ENCODE peak calls at places on chromosomes 2 and 18, in ten cellular contexts. R is GM20000; T is activated T-helper 1 cell treated with anti-CD3 and anti-CD28 coated beads, Interleukin-12 subunit alpha, Interleukin-12 subunit beta, Interleukin-2, Interleukin-4 antibody, amounts not matched to agents 30 ng/mL and 10 ng/mL and 1 ng/mL, durations not matched to agents 14 hours and 24 hours and 36 hours; P is T-cell; E is occipital lobe; C is B cell; H is activated naive CD8-positive, alpha-beta T cell treated with anti-CD3 and anti-CD28 coated beads, Interleukin-2, amount 10 ng/mL, durations not matched to agents 7 days and 5 days; N is T-helper 9 cell; X is DMS53; F is AML-193. S is an unnamed sample.

GRCh38 chr2:86704482-86704971 is 15.6 kb upstream of the RMND5A start:
- DNase-seq in H (no peak), C (no peak), T (no peak), R (no peak), E (peak), X (peak), N (no peak), F (no peak), P (no peak), S (peak)

GRCh38 chr2:19068206-19068605 is 290.2 kb downstream of the OSR1 start:
- DNase-seq in R (no peak), C (no peak), P (no peak), F (no peak), X (no peak), E (no peak), H (no peak), N (no peak), T (no peak), S (no peak)

GRCh38 chr2:174765576-174765975 is 1.3 kb upstream of the CHRNA1 start:
- DNase-seq in C (no peak), E (no peak), P (no peak), N (no peak), R (no peak), F (no peak), T (no peak), H (no peak), X (no peak), S (no peak)

GRCh38 chr18:31943895-31944816 is 1.2 kb upstream of the TRAPPC8 start:
- DNase-seq in N (no peak), P (no peak), F (no peak), E (no peak), T (no peak), X (no peak), R (no peak), C (no peak), H (no peak), S (no peak)

GRCh38 chr2:36482576-36483214 is 115.3 kb downstream of the FEZ2 start:
- DNase-seq in H (no peak), T (no peak), C (no peak), P (no peak), N (no peak), X (peak), E (no peak), F (no peak), R (no peak), S (no peak)

GRCh38 chr2:148927010-148927409 is 52.0 kb downstream of the KIF5C start:
- DNase-seq in F (no peak), N (peak), C (peak), P (peak), X (no peak), H (peak), E (no peak), R (peak), T (peak), S (no peak)

GRCh38 chr2:24025264-24025663 is 15.4 kb downstream of the MFSD2B start:
- DNase-seq in E (no peak), P (no peak), H (no peak), N (no peak), C (no peak), X (no peak), R (no peak), F (no peak), T (no peak), S (no peak)

GRCh38 chr2:125004091-125004800 is 979.2 kb downstream of the CNTNAP5 start:
- DNase-seq in H (no peak), R (no peak), N (no peak), X (no peak), P (no peak), T (no peak), E (no peak), F (no peak), C (no peak), S (no peak)

GRCh38 chr2:121129692-121130091 is 155.3 kb downstream of the TFCP2L1 start:
- DNase-seq in F (no peak), C (no peak), E (no peak), X (peak), T (no peak), P (no peak), H (no peak), R (no peak), N (no peak), S (no peak)